ENCODE peak calls at places on chromosomes 6 and 20, in six cellular contexts. H, X, Y, F, W and A are unnamed samples.

GRCh38 chr20:15637971-15638754 is 935.1 kb downstream of the KIF16B start:
- DNase-seq in X (no peak), Y (no peak), H (no peak), W (no peak), F (no peak), A (no peak)

GRCh38 chr20:56689318-56689717 is 60.2 kb downstream of the TFAP2C start:
- DNase-seq in X (no peak), H (no peak), Y (no peak), F (peak; percentile 65), W (no peak), A (no peak)

GRCh38 chr6:168981187-168981586 is 272.5 kb downstream of the THBS2 start:
- DNase-seq in Y (no peak), H (no peak), W (no peak), F (no peak), X (no peak), A (no peak)

GRCh38 chr6:68343901-68344300 is 291.2 kb upstream of the ADGRB3 start:
- DNase-seq in X (no peak), W (no peak), H (no peak), F (no peak), Y (peak; percentile 41), A (no peak)

GRCh38 chr6:19719691-19720127 is 117.5 kb upstream of the ID4 start:
- DNase-seq in W (no peak), F (peak; percentile 72), X (no peak), H (no peak), Y (no peak), A (no peak)

GRCh38 chr20:35820715-35821114 is 48.9 kb downstream of the PHF20 start:
- DNase-seq in H (no peak), Y (no peak), W (no peak), F (peak; percentile 59), X (no peak), A (no peak)

GRCh38 chr20:19212524-19213502 is at the start of gene SLC24A3:
- DNase-seq in Y (no peak), X (no peak), H (peak; percentile 75), W (no peak), F (peak; percentile 59), A (no peak)

GRCh38 chr6:83867527-83868161 is 8.2 kb downstream of the CYB5R4 start:
- DNase-seq in W (peak; percentile 15), H (peak; percentile 27), F (peak; percentile 96), Y (peak; percentile 80), X (no peak), A (no peak)

GRCh38 chr6:55433446-55434130 is 106.3 kb downstream of the GFRAL start:
- DNase-seq in H (no peak), Y (no peak), F (peak; percentile 36), X (no peak), W (no peak), A (no peak)

GRCh38 chr20:10064611-10065010 is 29.8 kb downstream of the ANKEF1 start:
- DNase-seq in Y (no peak), H (no peak), W (no peak), X (no peak), F (no peak), A (no peak)

GRCh38 chr6:148221580-148221979 is 121.1 kb upstream of the SASH1 start:
- DNase-seq in W (no peak), Y (no peak), X (no peak), F (peak; percentile 34), H (no peak), A (no peak)